ENCODE peak calls at places on chromosome 4, in four cellular contexts. One of them, this sample, is unnamed.
A peak's percentile ranks its signal among the peaks of the same experiment; 100 is the strongest.

GRCh38 chr4:168569066-168569908 is 72.4 kb downstream of the PALLD start:
- DNase-seq in K562: peak; percentile 52
- DNase-seq in HCT116: peak; percentile 95
- DNase-seq in H1: no peak
- DNase-seq in this sample: peak; percentile 44

GRCh38 chr4:3809451-3810110 is 43.4 kb downstream of the ADRA2C start:
- DNase-seq in HCT116: no peak
- DNase-seq in K562: no peak
- DNase-seq in H1: no peak
- DNase-seq in this sample: no peak

GRCh38 chr4:182764137-182764536 is 153.0 kb downstream of the DCTD start:
- DNase-seq in K562: no peak
- DNase-seq in HCT116: no peak
- DNase-seq in H1: no peak
- DNase-seq in this sample: no peak

GRCh38 chr4:171203425-171203824 is 609.8 kb upstream of the GALNTL6 start:
- DNase-seq in HCT116: no peak
- DNase-seq in H1: peak; percentile 9
- DNase-seq in K562: no peak
- DNase-seq in this sample: peak; percentile 54

GRCh38 chr4:87901426-87901825 is 68.7 kb downstream of the MEPE start:
- DNase-seq in HCT116: no peak
- DNase-seq in H1: no peak
- DNase-seq in K562: no peak
- DNase-seq in this sample: no peak

GRCh38 chr4:80577991-80578390 is 242.5 kb downstream of the CFAP299 start:
- DNase-seq in H1: no peak
- DNase-seq in K562: no peak
- DNase-seq in HCT116: no peak
- DNase-seq in this sample: no peak

GRCh38 chr4:71236226-71236625 is 102.6 kb upstream of the SLC4A4 start:
- DNase-seq in K562: no peak
- DNase-seq in HCT116: no peak
- DNase-seq in H1: no peak
- DNase-seq in this sample: no peak

GRCh38 chr4:141046255-141046654 is 87.0 kb downstream of the RNF150 start:
- DNase-seq in HCT116: no peak
- DNase-seq in K562: peak; percentile 2
- DNase-seq in H1: no peak
- DNase-seq in this sample: no peak

GRCh38 chr4:120870279-120870673 is 52.2 kb downstream of the PRDM5 start:
- DNase-seq in K562: no peak
- DNase-seq in HCT116: no peak
- DNase-seq in H1: peak; percentile 25
- DNase-seq in this sample: no peak

GRCh38 chr4:23815351-23815750 is 74.5 kb downstream of the PPARGC1A start:
- DNase-seq in HCT116: no peak
- DNase-seq in K562: no peak
- DNase-seq in H1: no peak
- DNase-seq in this sample: no peak

GRCh38 chr4:9906996-9907395 is 114.3 kb downstream of the SLC2A9 start:
- DNase-seq in HCT116: no peak
- DNase-seq in K562: no peak
- DNase-seq in H1: no peak
- DNase-seq in this sample: no peak

GRCh38 chr4:9901262-9901661 is 119.8 kb downstream of the DRD5 start:
- DNase-seq in K562: no peak
- DNase-seq in HCT116: no peak
- DNase-seq in H1: no peak
- DNase-seq in this sample: no peak

GRCh38 chr4:9904976-9905587 is 116.2 kb downstream of the SLC2A9 start:
- DNase-seq in H1: no peak
- DNase-seq in K562: no peak
- DNase-seq in HCT116: no peak
- DNase-seq in this sample: no peak
- TF ChIP-seq JUND in H1: no peak
- TF ChIP-seq JUND in K562: no peak
- TF ChIP-seq JUND in HCT116: no peak
- TF ChIP-seq JUND in this sample: no peak

GRCh38 chr4:107806196-107806595 is 18.5 kb upstream of the SGMS2 start:
- DNase-seq in H1: no peak
- DNase-seq in HCT116: no peak
- DNase-seq in K562: no peak
- DNase-seq in this sample: no peak

GRCh38 chr4:107809236-107809635 is 15.5 kb upstream of the SGMS2 start:
- DNase-seq in HCT116: no peak
- DNase-seq in K562: no peak
- DNase-seq in H1: no peak
- DNase-seq in this sample: no peak

DNA sequence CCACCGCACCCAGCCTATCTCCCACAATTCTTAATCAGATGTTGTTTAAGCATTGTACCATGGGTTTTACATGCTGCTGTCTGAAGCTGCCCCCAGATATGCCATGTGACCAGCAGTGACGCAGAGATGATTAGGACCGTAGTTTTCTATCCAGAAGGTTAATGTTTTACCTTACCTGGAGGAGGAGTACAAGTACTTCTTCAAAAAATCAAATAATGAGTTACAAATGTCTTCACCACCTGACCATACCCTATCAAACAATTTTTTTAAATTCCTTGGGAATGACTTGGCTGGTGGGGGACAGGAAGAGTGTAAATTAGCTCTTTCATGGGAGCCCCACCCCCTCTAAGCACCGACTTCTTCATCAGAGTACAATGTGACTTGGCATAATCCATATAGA is 16.2 kb upstream of the SGMS2 start:
- DNase-seq in H1: no peak
- DNase-seq in K562: no peak
- DNase-seq in HCT116: no peak
- DNase-seq in this sample: no peak
- TF ChIP-seq JUND in H1: no peak
- TF ChIP-seq JUND in K562: no peak
- TF ChIP-seq JUND in HCT116: no peak
- TF ChIP-seq JUND in this sample: no peak

DNA sequence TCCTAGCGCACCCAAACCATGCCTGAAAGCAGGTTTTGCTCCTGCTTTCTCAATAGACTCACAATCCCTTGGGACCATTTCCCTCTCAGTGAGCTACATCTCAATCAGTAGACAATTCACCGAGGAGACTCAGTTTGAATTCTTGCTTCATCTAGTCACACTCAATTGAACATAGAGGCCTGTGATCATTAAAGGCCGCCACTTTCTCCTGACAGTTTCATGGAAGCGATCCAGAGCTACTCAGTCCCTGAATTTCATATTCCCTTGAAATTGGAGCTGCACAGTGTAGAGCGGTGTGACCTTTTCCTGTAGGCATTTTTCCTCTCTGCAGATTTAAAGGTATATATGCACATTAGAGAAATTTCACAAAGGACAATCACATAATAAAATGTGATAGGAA is 193.9 kb upstream of the SPOCK3 start:
- DNase-seq in H1: no peak
- DNase-seq in HCT116: peak; percentile 46
- DNase-seq in K562: no peak
- DNase-seq in this sample: peak; percentile 9
- TF ChIP-seq JUND in H1: no peak
- TF ChIP-seq JUND in HCT116: peak; percentile 47
- TF ChIP-seq JUND in K562: no peak
- TF ChIP-seq JUND in this sample: no peak

GRCh38 chr4:86334020-86334750 is 25.7 kb downstream of the MAPK10 start:
- DNase-seq in K562: no peak
- DNase-seq in H1: no peak
- DNase-seq in HCT116: no peak
- DNase-seq in this sample: no peak

GRCh38 chr4:86333236-86333635 is 26.6 kb downstream of the MAPK10 start:
- DNase-seq in HCT116: no peak
- DNase-seq in H1: no peak
- DNase-seq in K562: no peak
- DNase-seq in this sample: no peak

GRCh38 chr4:86344127-86344526 is 15.7 kb downstream of the MAPK10 start:
- DNase-seq in K562: no peak
- DNase-seq in HCT116: no peak
- DNase-seq in H1: no peak
- DNase-seq in this sample: no peak

GRCh38 chr4:86338521-86338920 is 21.3 kb downstream of the MAPK10 start:
- DNase-seq in HCT116: no peak
- DNase-seq in K562: no peak
- DNase-seq in H1: no peak
- DNase-seq in this sample: no peak

GRCh38 chr4:86338989-86339388 is 20.9 kb downstream of the MAPK10 start:
- DNase-seq in K562: no peak
- DNase-seq in HCT116: peak; percentile 13
- DNase-seq in H1: peak; percentile 2
- DNase-seq in this sample: no peak
- TF ChIP-seq JUND in K562: no peak
- TF ChIP-seq JUND in HCT116: peak; percentile 45
- TF ChIP-seq JUND in H1: no peak
- TF ChIP-seq JUND in this sample: no peak

DNA sequence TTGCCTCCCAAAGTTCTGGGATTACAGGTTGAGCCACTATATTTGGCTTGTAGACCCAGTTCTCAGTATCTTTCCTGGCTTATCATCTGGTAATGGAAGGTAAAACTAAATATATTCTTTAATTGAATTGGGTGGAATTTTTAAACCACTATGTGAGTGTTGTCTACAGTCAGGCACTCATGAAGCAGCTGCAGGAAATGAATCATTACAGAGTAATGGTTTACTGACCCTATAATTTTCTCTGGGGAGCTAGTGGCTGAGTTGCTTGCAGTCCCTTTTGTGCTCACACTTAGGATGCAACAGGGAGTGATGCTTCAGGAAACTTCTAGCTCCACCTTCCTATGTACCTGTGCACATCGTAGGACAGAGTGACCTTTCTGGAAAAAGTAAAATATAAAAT is 4.1 kb upstream of the UGT2B7 start:
- DNase-seq in H1: no peak
- DNase-seq in K562: no peak
- DNase-seq in HCT116: no peak
- DNase-seq in this sample: no peak
- TF ChIP-seq JUND in H1: no peak
- TF ChIP-seq JUND in K562: no peak
- TF ChIP-seq JUND in HCT116: no peak
- TF ChIP-seq JUND in this sample: no peak

GRCh38 chr4:162499478-162499877 is 335.7 kb upstream of the FSTL5 start:
- DNase-seq in H1: no peak
- DNase-seq in HCT116: no peak
- DNase-seq in K562: no peak
- DNase-seq in this sample: peak; percentile 2
- TF ChIP-seq JUND in H1: no peak
- TF ChIP-seq JUND in HCT116: no peak
- TF ChIP-seq JUND in K562: no peak
- TF ChIP-seq JUND in this sample: no peak

GRCh38 chr4:147461161-147461560 is 19.7 kb upstream of the EDNRA start:
- DNase-seq in H1: no peak
- DNase-seq in K562: no peak
- DNase-seq in HCT116: no peak
- DNase-seq in this sample: no peak
- TF ChIP-seq JUND in H1: no peak
- TF ChIP-seq JUND in K562: no peak
- TF ChIP-seq JUND in HCT116: no peak
- TF ChIP-seq JUND in this sample: no peak